ENCODE peak calls at places on chromosomes 6 and 20, in seven cellular contexts. C is Calu3; H is CD4-positive, alpha-beta T cell; D is progenitor cell of endocrine pancreas; G is heart left ventricle; I is foreskin fibroblast; Z is ovary. N is an unnamed sample.

GRCh38 chr6:159217595-159218275 is 48.5 kb downstream of the FNDC1 start:
- DNase-seq in C (peak; percentile 33), H (no peak), D (no peak), G (no peak), I (peak; percentile 80), Z (no peak), N (peak; percentile 42)

GRCh38 chr6:158405933-158406332 is 93.7 kb downstream of the TULP4 start:
- DNase-seq in C (no peak), H (no peak), D (no peak), G (no peak), I (no peak), Z (no peak), N (no peak)

GRCh38 chr6:89475106-89475505 is 42.2 kb downstream of the ANKRD6 start:
- DNase-seq in C (no peak), H (no peak), D (no peak), G (no peak), I (peak; percentile 23), Z (no peak), N (no peak)

GRCh38 chr6:125170376-125170775 is 16.8 kb downstream of the TPD52L1 start:
- DNase-seq in C (no peak), H (no peak), D (no peak), G (no peak), I (peak; percentile 79), Z (no peak), N (no peak)

GRCh38 chr20:34637245-34638185 is 39.4 kb downstream of the PIGU start:
- DNase-seq in C (no peak), H (no peak), D (no peak), G (no peak), I (peak; percentile 85), Z (no peak), N (no peak)

GRCh38 chr6:117272032-117272866 is 6.9 kb downstream of the VGLL2 start:
- DNase-seq in C (no peak), H (no peak), D (no peak), G (no peak), I (no peak), Z (no peak), N (no peak)

GRCh38 chr6:169144356-169144755 is 109.3 kb downstream of the THBS2 start:
- DNase-seq in C (no peak), H (no peak), D (no peak), G (no peak), I (peak; percentile 56), Z (no peak), N (no peak)

GRCh38 chr6:150590448-150590847 is 9.2 kb upstream of the PLEKHG1 start:
- DNase-seq in C (no peak), H (no peak), D (no peak), G (no peak), I (no peak), Z (no peak), N (no peak)

GRCh38 chr6:116665464-116665863 is 3.1 kb downstream of the ZUP1 start:
- DNase-seq in C (no peak), H (no peak), D (no peak), G (no peak), I (no peak), Z (no peak), N (no peak)

GRCh38 chr6:107819976-107820551 is 4.0 kb downstream of the SCML4 start:
- DNase-seq in C (no peak), H (peak; percentile 50), D (no peak), G (no peak), I (peak; percentile 66), Z (no peak), N (peak; percentile 60)

GRCh38 chr6:71367763-71368162 is 79.2 kb downstream of the OGFRL1 start:
- DNase-seq in C (no peak), H (no peak), D (no peak), G (no peak), I (peak; percentile 51), Z (no peak), N (no peak)

GRCh38 chr6:161564951-161565350 is 291.1 kb upstream of the AGPAT4 start:
- DNase-seq in C (no peak), H (no peak), D (no peak), G (no peak), I (no peak), Z (no peak), N (no peak)

GRCh38 chr6:72760130-72760793 is 138.4 kb downstream of the KCNQ5 start:
- DNase-seq in C (no peak), H (no peak), D (no peak), G (no peak), I (no peak), Z (no peak), N (no peak)

GRCh38 chr6:12973302-12973865 is 256.8 kb downstream of the PHACTR1 start:
- DNase-seq in C (no peak), H (no peak), D (no peak), G (no peak), I (peak; percentile 62), Z (no peak), N (no peak)

GRCh38 chr20:31808481-31808880 is 10.7 kb upstream of the MYLK2 start:
- DNase-seq in C (no peak), H (no peak), D (no peak), G (no peak), I (no peak), Z (no peak), N (no peak)

GRCh38 chr20:955111-955510 is 39.0 kb upstream of the ANGPT4 start:
- DNase-seq in C (no peak), H (no peak), D (no peak), G (no peak), I (no peak), Z (no peak), N (no peak)

GRCh38 chr20:952196-952795 is 36.2 kb upstream of the ANGPT4 start:
- DNase-seq in C (no peak), H (no peak), D (no peak), G (no peak), I (no peak), Z (no peak), N (no peak)

GRCh38 chr20:949717-950116 is 33.6 kb upstream of the ANGPT4 start:
- DNase-seq in C (no peak), H (no peak), D (no peak), G (no peak), I (no peak), Z (no peak), N (no peak)

GRCh38 chr20:953742-954141 is 37.6 kb upstream of the ANGPT4 start:
- DNase-seq in C (no peak), H (no peak), D (no peak), G (no peak), I (peak; percentile 46), Z (no peak), N (no peak)

DNA sequence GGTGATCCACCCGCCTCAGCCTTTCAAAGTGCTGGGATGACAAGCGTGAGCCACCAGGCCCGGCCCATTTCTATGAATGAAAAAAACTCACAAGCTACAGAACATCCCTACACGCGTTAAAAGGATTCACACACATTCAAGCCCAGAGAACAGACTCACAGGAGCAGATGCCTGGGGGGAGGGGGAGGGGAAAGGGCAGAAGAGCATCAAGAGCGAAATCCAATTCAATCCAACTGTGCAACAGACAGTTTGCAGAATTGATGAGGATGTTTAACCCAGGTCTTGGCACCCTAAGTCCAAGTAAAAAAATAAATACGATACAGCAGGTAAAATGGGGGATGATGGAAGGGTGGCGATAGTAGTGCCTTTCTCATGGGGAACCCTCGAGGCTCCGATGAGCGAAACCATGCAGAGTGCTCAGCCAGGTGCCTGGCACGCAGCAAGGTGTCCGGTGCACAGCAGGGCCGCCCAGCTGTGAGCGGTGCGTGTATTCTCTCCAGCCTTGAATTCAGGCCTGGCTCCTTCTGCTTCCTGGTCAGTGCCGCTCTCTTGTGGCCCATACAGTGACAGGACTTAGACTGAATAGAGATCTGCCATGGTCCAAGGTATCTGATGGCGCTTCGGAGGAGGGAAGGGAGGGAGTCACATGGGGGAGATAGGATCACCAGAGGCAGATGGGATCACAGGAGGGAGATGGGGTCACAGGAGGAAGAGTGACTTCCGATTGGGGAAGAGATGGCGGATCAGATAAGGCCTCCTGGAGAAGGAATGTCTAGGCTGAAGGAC is 35.4 kb upstream of the ANGPT4 start:
- DNase-seq in C (no peak), H (no peak), D (no peak), G (no peak), I (no peak), Z (no peak), N (no peak)
- TF ChIP-seq CTCF in C (no peak), H (no peak), D (no peak), G (no peak), I (no peak), Z (no peak), N (no peak)

GRCh38 chr20:57180954-57181353 is 85.5 kb downstream of the BMP7 start:
- DNase-seq in C (peak; percentile 36), H (no peak), D (no peak), G (no peak), I (no peak), Z (no peak), N (no peak)
- TF ChIP-seq CTCF in C (no peak), H (no peak), D (no peak), G (no peak), I (no peak), Z (no peak), N (no peak)

DNA sequence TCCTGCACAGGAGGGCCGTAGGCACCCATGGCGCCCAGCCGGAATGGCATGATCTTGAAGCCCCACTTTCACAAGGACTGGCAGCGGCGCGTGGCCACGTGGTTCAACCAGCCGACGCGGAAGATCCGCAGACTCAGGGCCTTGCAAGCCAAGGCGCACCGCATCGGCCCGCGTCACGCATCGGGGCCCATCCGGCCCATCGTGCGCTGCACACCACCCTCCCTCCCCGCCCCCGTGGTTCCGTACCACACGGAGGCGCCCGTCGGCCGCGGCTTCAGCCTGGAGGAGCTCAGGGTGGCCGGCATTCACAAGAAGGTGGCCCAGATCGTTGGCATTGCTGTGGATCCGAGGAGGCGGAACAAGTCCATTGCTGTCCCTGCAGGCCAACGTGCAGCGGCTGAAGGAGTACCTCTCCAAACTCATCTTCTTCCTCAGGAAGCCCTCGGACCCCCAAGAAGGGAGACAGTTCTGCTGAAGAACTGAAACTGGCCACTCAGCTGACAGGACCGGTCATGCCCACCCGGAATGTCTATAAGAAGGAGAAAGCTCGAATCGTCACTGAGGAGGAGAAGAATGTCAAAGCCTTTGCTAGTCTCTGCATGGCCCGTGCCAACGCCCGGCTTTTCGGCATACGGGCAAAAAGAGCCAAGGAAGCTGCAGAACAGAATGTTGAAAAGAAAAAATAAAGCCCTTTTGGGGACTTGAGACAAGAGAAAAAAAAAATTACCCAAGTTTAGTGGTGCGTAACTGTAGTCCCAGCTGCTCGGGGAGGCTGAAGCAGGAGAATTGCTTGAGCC is 9.9 kb upstream of the NCOA5 start:
- DNase-seq in C (no peak), H (no peak), D (no peak), G (peak; percentile 29), I (peak; percentile 20), Z (no peak), N (peak; percentile 30)
- TF ChIP-seq CTCF in C (no peak), H (no peak), D (no peak), G (no peak), I (no peak), Z (no peak), N (no peak)

DNA sequence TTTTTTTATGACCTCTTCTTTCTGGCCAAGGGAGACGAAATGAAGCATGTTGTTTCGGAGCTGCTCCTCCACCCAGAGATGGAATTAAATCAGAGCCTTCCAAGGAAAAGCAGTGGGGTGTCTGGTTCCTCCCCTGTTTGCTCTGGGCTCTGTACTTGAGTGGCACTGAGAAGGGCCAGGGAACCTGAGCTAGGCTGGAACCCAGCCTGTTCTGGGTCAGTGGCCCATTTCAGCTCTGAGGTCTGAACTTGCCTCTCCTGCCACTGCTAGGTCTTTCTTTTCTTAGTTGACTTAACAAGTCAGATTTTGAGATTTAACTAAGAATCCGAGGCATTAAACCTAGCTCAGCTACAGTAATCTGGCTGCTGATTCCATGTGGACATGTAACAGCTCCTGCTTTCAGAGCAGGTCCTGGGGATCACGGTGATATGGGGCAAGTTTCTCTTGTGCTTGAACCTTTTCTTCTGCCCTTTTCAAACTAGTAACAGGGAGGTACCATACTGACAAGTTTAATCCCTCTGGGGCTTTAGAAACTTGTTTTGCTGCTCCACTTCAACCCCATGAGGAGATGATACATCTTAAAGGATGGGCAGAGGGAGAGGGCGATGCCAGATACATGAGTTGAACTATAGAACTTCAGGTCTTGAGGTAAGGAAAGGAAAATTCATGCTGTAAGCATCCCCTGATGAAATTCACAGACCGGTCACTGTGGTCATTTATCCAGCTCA is 101.1 kb downstream of the SLC24A3 start:
- DNase-seq in C (no peak), H (no peak), D (no peak), G (no peak), I (no peak), Z (no peak), N (no peak)
- TF ChIP-seq CTCF in C (no peak), H (no peak), D (no peak), G (no peak), I (no peak), Z (no peak), N (no peak)

N was measured in activated CD8-positive, alpha-beta T cell treated with anti-CD3 and anti-CD28 coated beads for 36 hours.